ENCODE peak calls at places on chromosome 15, in nine cellular contexts. X is RWPE1, R is heart left ventricle, H is mesendoderm, G is midbrain, C is posterior cingulate gyrus, A is HT1080, P is Calu3, Q is HTR-8/SVneo. L is an unnamed sample.

GRCh38 chr15:39920510-39921273 is 626 bp upstream of the GPR176 start:
- DNase-seq in X (peak; percentile 77), R (peak; percentile 83), H (peak; percentile 80), G (peak; percentile 78), C (peak; percentile 97), A (peak; percentile 75), P (peak; percentile 77), Q (peak; percentile 75), L (peak; percentile 66)

GRCh38 chr15:40251455-40252140 is 12.7 kb downstream of the PAK6 start:
- DNase-seq in X (no peak), R (peak; percentile 35), H (no peak), G (no peak), C (peak; percentile 58), A (no peak), P (no peak), Q (no peak), L (no peak)

GRCh38 chr15:69074011-69074842 is 59.7 kb downstream of the NOX5 start:
- DNase-seq in X (peak; percentile 56), R (peak; percentile 72), H (peak; percentile 85), G (no peak), C (peak; percentile 88), A (peak; percentile 26), P (peak; percentile 72), Q (peak; percentile 77), L (peak; percentile 74)

GRCh38 chr15:71352125-71352524 is 236.9 kb downstream of the THSD4 start:
- DNase-seq in X (no peak), R (no peak), H (no peak), G (no peak), C (no peak), A (no peak), P (no peak), Q (no peak), L (no peak)

GRCh38 chr15:31349233-31350141 is 22.9 kb downstream of the KLF13 start:
- DNase-seq in X (no peak), R (no peak), H (no peak), G (no peak), C (peak; percentile 89), A (no peak), P (no peak), Q (no peak), L (no peak)

GRCh38 chr15:62060896-62061280 is 641 bp upstream of the VPS13C start:
- DNase-seq in X (no peak), R (no peak), H (no peak), G (peak; percentile 59), C (no peak), A (no peak), P (no peak), Q (no peak), L (no peak)

GRCh38 chr15:66961407-66961884 is 104.0 kb upstream of the SMAD3 start:
- DNase-seq in X (no peak), R (no peak), H (peak; percentile 29), G (no peak), C (no peak), A (no peak), P (no peak), Q (no peak), L (no peak)

GRCh38 chr15:64379216-64379960 is 1.9 kb downstream of the PCLAF start:
- DNase-seq in X (no peak), R (no peak), H (no peak), G (no peak), C (no peak), A (no peak), P (no peak), Q (no peak), L (no peak)

GRCh38 chr15:49428392-49429095 is 5.5 kb downstream of the FGF7 start:
- DNase-seq in X (no peak), R (peak; percentile 46), H (no peak), G (no peak), C (no peak), A (no peak), P (no peak), Q (no peak), L (no peak)

GRCh38 chr15:74333093-74333492 is 34.4 kb downstream of the CYP11A1 start:
- DNase-seq in X (no peak), R (no peak), H (no peak), G (no peak), C (peak; percentile 67), A (no peak), P (no peak), Q (no peak), L (no peak)

GRCh38 chr15:96054606-96055005 is 275.9 kb upstream of the NR2F2 start:
- DNase-seq in X (no peak), R (no peak), H (no peak), G (no peak), C (no peak), A (no peak), P (no peak), Q (no peak), L (no peak)

GRCh38 chr15:98776607-98777281 is 128.4 kb downstream of the IGF1R start:
- DNase-seq in X (no peak), R (peak; percentile 49), H (peak; percentile 41), G (no peak), C (no peak), A (no peak), P (no peak), Q (no peak), L (no peak)

L was measured in HuH-7.